ENCODE peak calls at places on chromosomes 11 and 22, in eight cellular contexts. One of them, this sample, is unnamed.

GRCh38 chr22:27987557-27987956 is 68.5 kb upstream of the PITPNB start:
- DNase-seq in A549: no peak
- DNase-seq in CD8-positive, alpha-beta T cell: no peak
- DNase-seq in SK-N-SH: no peak
- DNase-seq in epithelial cell of esophagus: no peak
- DNase-seq in colonic mucosa: no peak
- DNase-seq in fibroblast of the aortic adventitia: peak; percentile 19
- DNase-seq in H1: no peak
- DNase-seq in this sample: no peak

GRCh38 chr11:66085071-66085470 is 15.0 kb downstream of the PACS1 start:
- DNase-seq in A549: no peak
- DNase-seq in CD8-positive, alpha-beta T cell: no peak
- DNase-seq in SK-N-SH: no peak
- DNase-seq in epithelial cell of esophagus: no peak
- DNase-seq in colonic mucosa: no peak
- DNase-seq in fibroblast of the aortic adventitia: peak; percentile 43
- DNase-seq in H1: no peak
- DNase-seq in this sample: no peak

GRCh38 chr11:12460441-12460840 is 83.1 kb downstream of the PARVA start:
- DNase-seq in A549: no peak
- DNase-seq in CD8-positive, alpha-beta T cell: no peak
- DNase-seq in SK-N-SH: no peak
- DNase-seq in epithelial cell of esophagus: no peak
- DNase-seq in colonic mucosa: no peak
- DNase-seq in fibroblast of the aortic adventitia: no peak
- DNase-seq in H1: no peak
- DNase-seq in this sample: no peak

GRCh38 chr11:71433648-71434450 is 14.3 kb downstream of the DHCR7 start:
- DNase-seq in A549: no peak
- DNase-seq in CD8-positive, alpha-beta T cell: no peak
- DNase-seq in SK-N-SH: no peak
- DNase-seq in epithelial cell of esophagus: peak; percentile 43
- DNase-seq in colonic mucosa: peak; percentile 80
- DNase-seq in fibroblast of the aortic adventitia: peak; percentile 75
- DNase-seq in H1: no peak
- DNase-seq in this sample: no peak

GRCh38 chr22:45534339-45535192 is 31.9 kb downstream of the FBLN1 start:
- DNase-seq in A549: no peak
- DNase-seq in CD8-positive, alpha-beta T cell: no peak
- DNase-seq in SK-N-SH: no peak
- DNase-seq in epithelial cell of esophagus: no peak
- DNase-seq in colonic mucosa: no peak
- DNase-seq in fibroblast of the aortic adventitia: peak; percentile 85
- DNase-seq in H1: no peak
- DNase-seq in this sample: no peak

GRCh38 chr11:2118674-2119073 is 20.5 kb downstream of the IGF2 start:
- DNase-seq in A549: no peak
- DNase-seq in CD8-positive, alpha-beta T cell: no peak
- DNase-seq in SK-N-SH: no peak
- DNase-seq in epithelial cell of esophagus: no peak
- DNase-seq in colonic mucosa: no peak
- DNase-seq in fibroblast of the aortic adventitia: no peak
- DNase-seq in H1: no peak
- DNase-seq in this sample: no peak

GRCh38 chr11:101738494-101738893 is 154.7 kb upstream of the TRPC6 start:
- DNase-seq in A549: no peak
- DNase-seq in CD8-positive, alpha-beta T cell: no peak
- DNase-seq in SK-N-SH: no peak
- DNase-seq in epithelial cell of esophagus: no peak
- DNase-seq in colonic mucosa: no peak
- DNase-seq in fibroblast of the aortic adventitia: no peak
- DNase-seq in H1: no peak
- DNase-seq in this sample: no peak

GRCh38 chr11:32090774-32091370 is at the start of gene RCN1:
- DNase-seq in A549: peak; percentile 57
- DNase-seq in CD8-positive, alpha-beta T cell: no peak
- DNase-seq in SK-N-SH: peak; percentile 93
- DNase-seq in epithelial cell of esophagus: peak; percentile 45
- DNase-seq in colonic mucosa: peak; percentile 47
- DNase-seq in fibroblast of the aortic adventitia: peak; percentile 73
- DNase-seq in H1: peak; percentile 85
- DNase-seq in this sample: no peak

GRCh38 chr22:33515733-33516297 is 404.5 kb downstream of the LARGE1 start:
- DNase-seq in A549: no peak
- DNase-seq in CD8-positive, alpha-beta T cell: no peak
- DNase-seq in SK-N-SH: no peak
- DNase-seq in epithelial cell of esophagus: no peak
- DNase-seq in colonic mucosa: no peak
- DNase-seq in fibroblast of the aortic adventitia: no peak
- DNase-seq in H1: no peak
- DNase-seq in this sample: no peak

GRCh38 chr11:131688056-131688693 is 317.8 kb downstream of the NTM start:
- DNase-seq in A549: peak; percentile 59
- DNase-seq in CD8-positive, alpha-beta T cell: no peak
- DNase-seq in SK-N-SH: peak; percentile 96
- DNase-seq in epithelial cell of esophagus: peak; percentile 57
- DNase-seq in colonic mucosa: peak; percentile 19
- DNase-seq in fibroblast of the aortic adventitia: peak; percentile 48
- DNase-seq in H1: peak; percentile 93
- DNase-seq in this sample: no peak

GRCh38 chr11:95545116-95545875 is 244.3 kb downstream of the FAM76B start:
- DNase-seq in A549: no peak
- DNase-seq in CD8-positive, alpha-beta T cell: no peak
- DNase-seq in SK-N-SH: no peak
- DNase-seq in epithelial cell of esophagus: no peak
- DNase-seq in colonic mucosa: no peak
- DNase-seq in fibroblast of the aortic adventitia: no peak
- DNase-seq in H1: no peak
- DNase-seq in this sample: no peak

GRCh38 chr11:59188954-59189353 is 17.0 kb downstream of the DTX4 start:
- DNase-seq in A549: no peak
- DNase-seq in CD8-positive, alpha-beta T cell: no peak
- DNase-seq in SK-N-SH: no peak
- DNase-seq in epithelial cell of esophagus: no peak
- DNase-seq in colonic mucosa: no peak
- DNase-seq in fibroblast of the aortic adventitia: no peak
- DNase-seq in H1: no peak
- DNase-seq in this sample: no peak

GRCh38 chr22:20727118-20728015 is 46.5 kb upstream of the SERPIND1 start:
- DNase-seq in A549: no peak
- DNase-seq in CD8-positive, alpha-beta T cell: no peak
- DNase-seq in SK-N-SH: no peak
- DNase-seq in epithelial cell of esophagus: no peak
- DNase-seq in colonic mucosa: no peak
- DNase-seq in fibroblast of the aortic adventitia: no peak
- DNase-seq in H1: no peak
- DNase-seq in this sample: no peak

GRCh38 chr11:95849087-95849825 is 59.0 kb downstream of the CEP57 start:
- DNase-seq in A549: peak; percentile 8
- DNase-seq in CD8-positive, alpha-beta T cell: no peak
- DNase-seq in SK-N-SH: peak; percentile 22
- DNase-seq in epithelial cell of esophagus: peak; percentile 80
- DNase-seq in colonic mucosa: peak; percentile 49
- DNase-seq in fibroblast of the aortic adventitia: peak; percentile 84
- DNase-seq in H1: peak; percentile 48
- DNase-seq in this sample: no peak

GRCh38 chr11:74695705-74696280 is 35.4 kb downstream of the CHRDL2 start:
- DNase-seq in A549: no peak
- DNase-seq in CD8-positive, alpha-beta T cell: no peak
- DNase-seq in SK-N-SH: no peak
- DNase-seq in epithelial cell of esophagus: no peak
- DNase-seq in colonic mucosa: no peak
- DNase-seq in fibroblast of the aortic adventitia: peak; percentile 37
- DNase-seq in H1: no peak
- DNase-seq in this sample: no peak

GRCh38 chr11:10490398-10491232 is 35.6 kb downstream of the AMPD3 start:
- DNase-seq in A549: peak; percentile 91
- DNase-seq in CD8-positive, alpha-beta T cell: no peak
- DNase-seq in SK-N-SH: peak; percentile 48
- DNase-seq in epithelial cell of esophagus: peak; percentile 54
- DNase-seq in colonic mucosa: peak; percentile 60
- DNase-seq in fibroblast of the aortic adventitia: peak; percentile 97
- DNase-seq in H1: no peak
- DNase-seq in this sample: no peak

GRCh38 chr11:119436093-119436492 is 13.1 kb upstream of the THY1 start:
- DNase-seq in A549: no peak
- DNase-seq in CD8-positive, alpha-beta T cell: no peak
- DNase-seq in SK-N-SH: no peak
- DNase-seq in epithelial cell of esophagus: no peak
- DNase-seq in colonic mucosa: no peak
- DNase-seq in fibroblast of the aortic adventitia: no peak
- DNase-seq in H1: no peak
- DNase-seq in this sample: no peak

GRCh38 chr11:12470236-12470635 is 92.9 kb downstream of the PARVA start:
- DNase-seq in A549: no peak
- DNase-seq in CD8-positive, alpha-beta T cell: no peak
- DNase-seq in SK-N-SH: no peak
- DNase-seq in epithelial cell of esophagus: no peak
- DNase-seq in colonic mucosa: no peak
- DNase-seq in fibroblast of the aortic adventitia: no peak
- DNase-seq in H1: no peak
- DNase-seq in this sample: no peak

GRCh38 chr11:17596711-17597110 is 49.7 kb downstream of the OTOG start:
- DNase-seq in A549: no peak
- DNase-seq in CD8-positive, alpha-beta T cell: no peak
- DNase-seq in SK-N-SH: no peak
- DNase-seq in epithelial cell of esophagus: no peak
- DNase-seq in colonic mucosa: no peak
- DNase-seq in fibroblast of the aortic adventitia: no peak
- DNase-seq in H1: no peak
- DNase-seq in this sample: no peak

GRCh38 chr11:34132261-34132965 is 27.0 kb downstream of the NAT10 start:
- DNase-seq in A549: no peak
- DNase-seq in CD8-positive, alpha-beta T cell: no peak
- DNase-seq in SK-N-SH: no peak
- DNase-seq in epithelial cell of esophagus: no peak
- DNase-seq in colonic mucosa: no peak
- DNase-seq in fibroblast of the aortic adventitia: no peak
- DNase-seq in H1: no peak
- DNase-seq in this sample: no peak

GRCh38 chr22:36885474-36885873 is 24.7 kb downstream of the NCF4 start:
- DNase-seq in A549: no peak
- DNase-seq in CD8-positive, alpha-beta T cell: no peak
- DNase-seq in SK-N-SH: no peak
- DNase-seq in epithelial cell of esophagus: no peak
- DNase-seq in colonic mucosa: no peak
- DNase-seq in fibroblast of the aortic adventitia: no peak
- DNase-seq in H1: no peak
- DNase-seq in this sample: no peak
- TF ChIP-seq CTCF in A549: no peak
- TF ChIP-seq CTCF in CD8-positive, alpha-beta T cell: no peak
- TF ChIP-seq CTCF in SK-N-SH: no peak
- TF ChIP-seq CTCF in epithelial cell of esophagus: no peak
- TF ChIP-seq CTCF in colonic mucosa: no peak
- TF ChIP-seq CTCF in fibroblast of the aortic adventitia: no peak
- TF ChIP-seq CTCF in H1: no peak
- TF ChIP-seq CTCF in this sample: no peak

DNA sequence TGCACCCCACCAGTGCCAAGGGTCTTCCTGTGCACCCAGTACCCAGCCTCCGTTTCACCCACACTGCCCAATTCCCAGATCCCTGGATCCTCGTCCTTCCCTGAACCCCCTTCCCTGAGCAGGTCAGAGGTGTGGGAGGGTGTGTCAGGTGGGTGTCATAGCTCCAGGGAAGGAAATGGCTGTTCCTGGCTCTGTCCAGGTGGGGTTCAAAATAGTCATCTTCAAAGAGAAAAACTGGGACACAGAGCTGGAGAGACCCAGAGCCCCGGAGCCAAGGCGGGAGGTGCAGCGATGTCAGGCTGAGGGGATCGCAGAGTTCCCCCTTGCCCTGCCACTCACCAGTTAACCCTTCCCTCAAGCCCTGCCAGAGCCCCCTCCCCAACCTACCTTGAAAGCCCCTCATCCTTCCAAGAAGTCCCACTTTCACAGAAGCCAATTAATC is 698 bp downstream of the C1QTNF4 start:
- DNase-seq in A549: no peak
- DNase-seq in CD8-positive, alpha-beta T cell: no peak
- DNase-seq in SK-N-SH: peak; percentile 57
- DNase-seq in epithelial cell of esophagus: no peak
- DNase-seq in colonic mucosa: no peak
- DNase-seq in fibroblast of the aortic adventitia: no peak
- DNase-seq in H1: no peak
- DNase-seq in this sample: no peak
- H3K4me3 ChIP-seq in A549: peak overlapping the region; percentile 40
- H3K4me3 ChIP-seq in CD8-positive, alpha-beta T cell: no peak overlapping the region
- H3K4me3 ChIP-seq in SK-N-SH: peak overlapping the region; percentile 67
- H3K4me3 ChIP-seq in epithelial cell of esophagus: no peak overlapping the region
- H3K4me3 ChIP-seq in colonic mucosa: no peak overlapping the region
- H3K4me3 ChIP-seq in fibroblast of the aortic adventitia: no peak overlapping the region
- H3K4me3 ChIP-seq in H1: peak overlapping the region; percentile 49
- H3K4me3 ChIP-seq in this sample: no peak overlapping the region

DNA sequence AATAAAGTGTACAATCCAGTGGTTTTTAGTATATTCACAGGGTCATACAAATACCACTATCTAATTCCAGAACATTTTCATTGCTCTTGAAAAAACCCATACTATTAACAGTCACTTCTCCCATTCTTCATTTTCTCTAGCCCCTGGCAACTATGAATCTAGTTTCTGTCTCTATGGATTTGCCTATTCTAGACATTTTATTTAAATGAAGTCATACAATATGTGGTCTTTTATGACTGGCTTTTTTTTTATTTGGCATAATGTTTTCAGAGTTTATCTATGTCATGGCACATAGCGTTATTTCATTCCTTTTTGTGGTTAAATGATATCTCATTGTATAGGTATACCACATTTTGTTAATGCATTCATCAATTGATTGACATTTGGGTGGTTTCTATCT is 59.4 kb downstream of the KDM2A start:
- DNase-seq in A549: no peak
- DNase-seq in CD8-positive, alpha-beta T cell: no peak
- DNase-seq in SK-N-SH: no peak
- DNase-seq in epithelial cell of esophagus: no peak
- DNase-seq in colonic mucosa: no peak
- DNase-seq in fibroblast of the aortic adventitia: no peak
- DNase-seq in H1: no peak
- DNase-seq in this sample: no peak
- TF ChIP-seq CTCF in A549: no peak
- TF ChIP-seq CTCF in CD8-positive, alpha-beta T cell: no peak
- TF ChIP-seq CTCF in SK-N-SH: no peak
- TF ChIP-seq CTCF in epithelial cell of esophagus: no peak
- TF ChIP-seq CTCF in colonic mucosa: no peak
- TF ChIP-seq CTCF in fibroblast of the aortic adventitia: no peak
- TF ChIP-seq CTCF in H1: no peak
- TF ChIP-seq CTCF in this sample: no peak

DNA sequence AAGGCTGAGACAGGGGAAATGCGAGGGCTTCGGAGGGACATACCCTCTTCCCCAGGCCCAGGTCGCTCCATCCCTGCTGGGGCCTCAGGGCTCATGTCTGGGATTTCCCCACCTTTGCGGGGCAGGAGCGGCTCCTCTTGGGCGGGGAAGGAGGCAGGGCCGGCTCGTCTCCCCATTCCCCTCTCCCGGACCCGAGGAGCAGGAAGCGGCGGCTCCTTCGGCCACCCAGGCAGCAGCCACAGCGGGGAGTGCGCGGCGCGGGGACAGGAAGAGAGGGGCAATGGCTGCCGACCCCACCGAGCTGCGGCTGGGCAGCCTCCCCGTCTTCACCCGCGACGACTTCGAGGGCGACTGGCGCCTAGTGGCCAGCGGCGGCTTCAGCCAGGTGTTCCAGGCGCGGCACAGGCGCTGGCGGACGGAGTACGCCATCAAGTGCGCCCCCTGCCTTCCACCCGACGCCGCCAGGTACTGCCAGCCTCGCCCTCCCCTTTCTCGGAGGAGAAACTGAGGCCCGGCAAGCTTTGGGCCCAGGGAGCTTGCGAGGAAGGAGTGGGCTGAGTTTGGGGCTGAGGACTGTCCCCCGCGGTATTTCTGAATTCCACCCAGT is at the start of gene ANKK1:
- DNase-seq in A549: no peak
- DNase-seq in CD8-positive, alpha-beta T cell: no peak
- DNase-seq in SK-N-SH: peak; percentile 15
- DNase-seq in epithelial cell of esophagus: peak; percentile 54
- DNase-seq in colonic mucosa: peak; percentile 36
- DNase-seq in fibroblast of the aortic adventitia: no peak
- DNase-seq in H1: peak; percentile 86
- DNase-seq in this sample: no peak
- H3K4me3 ChIP-seq in A549: no peak within 1 kb of the TSS
- H3K4me3 ChIP-seq in CD8-positive, alpha-beta T cell: no peak within 1 kb of the TSS
- H3K4me3 ChIP-seq in SK-N-SH: no peak within 1 kb of the TSS
- H3K4me3 ChIP-seq in epithelial cell of esophagus: peak within 1 kb of the TSS; percentile 36
- H3K4me3 ChIP-seq in colonic mucosa: peak within 1 kb of the TSS; percentile 11
- H3K4me3 ChIP-seq in fibroblast of the aortic adventitia: no peak within 1 kb of the TSS
- H3K4me3 ChIP-seq in H1: peak within 1 kb of the TSS; percentile 31
- H3K4me3 ChIP-seq in this sample: no peak within 1 kb of the TSS